ENCODE peak calls at places on chromosomes 16 and 17, in four cellular contexts. Y is HCT116, X is H1, O is K562. C is an unnamed sample.

GRCh38 chr16:89094252-89094901 is 725 bp downstream of the ACSF3 start:
- DNase-seq in Y (no peak), X (no peak), O (no peak), C (peak; percentile 35)

GRCh38 chr17:34579979-34580684 is 750 bp downstream of the TMEM132E start:
- DNase-seq in Y (no peak), X (peak; percentile 67), O (no peak), C (no peak)

GRCh38 chr16:46620265-46621005 is 744 bp downstream of the SHCBP1 start:
- DNase-seq in Y (no peak), X (no peak), O (peak; percentile 36), C (no peak)

GRCh38 chr17:1880851-1881630 is 51.2 kb downstream of the RPA1 start:
- DNase-seq in Y (no peak), X (no peak), O (no peak), C (no peak)

GRCh38 chr17:2195729-2196128 is 107.9 kb downstream of the SMG6 start:
- DNase-seq in Y (no peak), X (no peak), O (no peak), C (no peak)

GRCh38 chr16:46638947-46639925 is 18.1 kb upstream of the SHCBP1 start:
- DNase-seq in Y (no peak), X (no peak), O (no peak), C (no peak)

GRCh38 chr17:32461853-32462617 is 17.7 kb downstream of the PSMD11 start:
- DNase-seq in Y (peak; percentile 51), X (peak; percentile 78), O (peak; percentile 46), C (peak; percentile 58)

GRCh38 chr17:58667934-58668597 is 23.8 kb downstream of the TEX14 start:
- DNase-seq in Y (no peak), X (no peak), O (no peak), C (no peak)

GRCh38 chr17:61482467-61482866 is 30.2 kb downstream of the TBX4 start:
- DNase-seq in Y (no peak), X (no peak), O (no peak), C (no peak)

GRCh38 chr16:17511340-17511739 is 40.6 kb upstream of the XYLT1 start:
- DNase-seq in Y (no peak), X (no peak), O (no peak), C (no peak)

GRCh38 chr16:69871708-69872107 is 79.4 kb upstream of the CLEC18A start:
- DNase-seq in Y (no peak), X (no peak), O (no peak), C (no peak)

GRCh38 chr16:49608095-49608494 is 234.5 kb downstream of the C16orf78 start:
- DNase-seq in Y (no peak), X (peak; percentile 45), O (no peak), C (no peak)

GRCh38 chr16:11315499-11315898 is 29.8 kb upstream of the RMI2 start:
- DNase-seq in Y (no peak), X (peak; percentile 85), O (no peak), C (no peak)

GRCh38 chr16:82583415-82583814 is 43.4 kb upstream of the CDH13 start:
- DNase-seq in Y (no peak), X (no peak), O (no peak), C (no peak)

GRCh38 chr17:83155128-83156081 is 76.0 kb downstream of the METRNL start:
- DNase-seq in Y (no peak), X (no peak), O (no peak), C (no peak)

GRCh38 chr16:58222532-58223316 is 24.8 kb upstream of the CSNK2A2 start:
- DNase-seq in Y (peak; percentile 65), X (no peak), O (no peak), C (peak; percentile 51)

GRCh38 chr17:968812-969766 is 10.5 kb downstream of the NXN start:
- DNase-seq in Y (peak; percentile 62), X (no peak), O (no peak), C (no peak)

GRCh38 chr16:83510906-83511305 is 296.9 kb upstream of the HSBP1 start:
- DNase-seq in Y (no peak), X (no peak), O (no peak), C (no peak)

GRCh38 chr17:61486135-61487120 is 34.2 kb downstream of the TBX4 start:
- DNase-seq in Y (no peak), X (no peak), O (no peak), C (no peak)

GRCh38 chr17:71649986-71650385 is 470.8 kb upstream of the SOX9 start:
- DNase-seq in Y (no peak), X (no peak), O (no peak), C (no peak)

GRCh38 chr16:57475711-57476339 is 10.5 kb downstream of the DOK4 start:
- DNase-seq in Y (peak; percentile 24), X (peak; percentile 91), O (peak; percentile 91), C (peak; percentile 69)

GRCh38 chr16:67170168-67170947 is at the start of gene NOL3:
- DNase-seq in Y (no peak), X (peak; percentile 79), O (peak; percentile 94), C (peak; percentile 87)

GRCh38 chr16:84966150-84966447 is 45.2 kb downstream of the ZDHHC7 start:
- DNase-seq in Y (no peak), X (no peak), O (no peak), C (no peak)

GRCh38 chr17:38440614-38441397 is 12.5 kb downstream of the ARHGAP23 start:
- DNase-seq in Y (no peak), X (peak; percentile 81), O (no peak), C (no peak)

GRCh38 chr17:78780852-78781338 is 1.2 kb downstream of the CYTH1 start:
- DNase-seq in Y (no peak), X (no peak), O (no peak), C (no peak)

GRCh38 chr17:77042688-77043330 is 98.0 kb upstream of the SEC14L1 start:
- DNase-seq in Y (no peak), X (no peak), O (no peak), C (no peak)

GRCh38 chr16:58087209-58087913 is 41.8 kb downstream of the CFAP20 start:
- DNase-seq in Y (no peak), X (no peak), O (no peak), C (no peak)

GRCh38 chr17:19650826-19651225 is 2.3 kb downstream of the ALDH3A2 start:
- DNase-seq in Y (no peak), X (no peak), O (no peak), C (no peak)

GRCh38 chr17:75680431-75680830 is 13.3 kb downstream of the SAP30BP start:
- DNase-seq in Y (no peak), X (no peak), O (no peak), C (no peak)

GRCh38 chr17:77963441-77963840 is 4.9 kb downstream of the TNRC6C start:
- DNase-seq in Y (no peak), X (no peak), O (peak; percentile 66), C (peak; percentile 75)

GRCh38 chr16:58022601-58023371 is 2.8 kb upstream of the MMP15 start:
- DNase-seq in Y (no peak), X (no peak), O (no peak), C (no peak)

GRCh38 chr16:87486282-87486681 is 6.5 kb downstream of the ZCCHC14 start:
- DNase-seq in Y (no peak), X (no peak), O (no peak), C (no peak)

GRCh38 chr16:87487361-87487924 is 5.4 kb downstream of the ZCCHC14 start:
- DNase-seq in Y (peak; percentile 69), X (peak; percentile 72), O (peak; percentile 37), C (peak; percentile 97)

GRCh38 chr16:87489434-87490045 is 3.3 kb downstream of the ZCCHC14 start:
- DNase-seq in Y (no peak), X (no peak), O (no peak), C (peak; percentile 45)

GRCh38 chr16:87483481-87483880 is 9.3 kb downstream of the ZCCHC14 start:
- DNase-seq in Y (no peak), X (no peak), O (no peak), C (no peak)

GRCh38 chr16:87484487-87485331 is 8.1 kb downstream of the ZCCHC14 start:
- DNase-seq in Y (no peak), X (no peak), O (no peak), C (peak; percentile 69)
- TF ChIP-seq FOSL1 in Y (no peak), X (no peak), O (no peak), C (no peak)

GRCh38 chr17:47776330-47777197 is 43.5 kb downstream of the TBX21 start:
- DNase-seq in Y (peak; percentile 54), X (no peak), O (peak; percentile 66), C (peak; percentile 47)
- TF ChIP-seq FOSL1 in Y (no peak), X (no peak), O (no peak), C (no peak)

GRCh38 chr17:10117085-10117484 is 81.3 kb downstream of the GAS7 start:
- DNase-seq in Y (no peak), X (no peak), O (no peak), C (no peak)

GRCh38 chr17:10116676-10117075 is 81.7 kb downstream of the GAS7 start:
- DNase-seq in Y (no peak), X (no peak), O (no peak), C (no peak)

GRCh38 chr17:10116267-10116666 is 82.1 kb downstream of the GAS7 start:
- DNase-seq in Y (no peak), X (no peak), O (no peak), C (no peak)

GRCh38 chr17:10115536-10115932 is 82.9 kb downstream of the GAS7 start:
- DNase-seq in Y (no peak), X (no peak), O (no peak), C (no peak)

DNA sequence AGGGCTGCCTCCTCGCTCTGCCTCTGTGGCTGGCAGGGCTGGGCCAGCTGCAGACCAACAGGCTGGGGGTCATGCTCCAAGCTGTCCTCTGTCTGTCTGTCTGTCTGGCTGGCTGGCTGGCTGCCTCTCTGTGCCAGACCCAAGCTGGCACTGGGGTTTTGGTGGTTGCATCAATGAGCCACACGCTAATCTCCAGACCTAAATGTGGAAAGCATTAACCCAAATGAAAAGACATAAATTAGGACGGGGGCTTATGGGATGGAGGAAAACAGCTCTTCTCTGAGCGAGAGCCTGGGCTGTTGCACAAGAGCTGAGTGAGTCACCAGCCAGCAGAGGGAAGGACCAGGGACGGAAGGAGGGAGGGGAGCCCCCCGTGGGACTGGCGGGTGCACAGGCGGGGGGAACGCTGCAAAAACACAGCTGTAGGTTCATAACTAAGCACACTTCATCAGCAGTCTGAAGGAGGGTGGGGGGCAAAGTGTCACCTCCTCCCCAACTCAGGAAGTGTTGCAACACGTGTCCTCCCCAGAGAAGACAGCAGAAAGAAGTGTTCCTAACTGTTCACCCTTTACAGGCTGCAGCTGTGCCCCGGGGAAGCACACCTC is 83.4 kb downstream of the GAS7 start:
- DNase-seq in Y (no peak), X (no peak), O (no peak), C (no peak)
- TF ChIP-seq FOSL1 in Y (peak; percentile 64), X (no peak), O (no peak), C (no peak)

DNA sequence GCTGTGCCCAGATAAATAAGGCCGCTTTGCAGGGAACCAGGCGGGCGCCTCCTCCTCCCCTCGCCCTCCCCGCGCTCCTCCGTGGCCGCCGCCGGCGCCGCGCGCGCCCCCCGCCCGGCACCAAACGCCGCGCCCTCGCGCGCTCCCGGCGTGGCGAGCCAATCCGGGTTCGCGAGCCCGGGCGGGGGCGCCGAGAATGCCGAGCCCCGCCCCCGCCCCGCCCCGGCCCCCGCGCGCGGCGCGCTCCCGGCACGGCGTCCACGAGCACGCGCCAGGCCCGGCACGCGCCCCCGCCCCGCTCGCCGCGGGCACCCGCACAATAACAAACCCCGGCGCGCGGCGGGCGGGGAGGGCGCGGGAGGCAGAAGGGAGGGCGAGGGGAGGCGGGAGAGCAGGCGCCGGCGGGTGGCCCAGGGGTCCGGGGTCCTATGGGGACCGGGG is at the start of gene FBXL16:
- DNase-seq in Y (no peak), X (peak; percentile 56), O (peak; percentile 91), C (no peak)
- TF ChIP-seq FOSL1 in Y (no peak), X (no peak), O (no peak), C (no peak)